ENCODE peak calls at places on chromosome 11, in six cellular contexts. P, Z, D, O, U and H are unnamed samples.
A peak's percentile ranks its signal among the peaks of the same experiment; 100 is the strongest.

GRCh38 chr11:129006161-129006560 is 63.5 kb upstream of the TP53AIP1 start:
- DNase-seq in O (no peak), P (no peak), U (no peak), D (no peak), Z (no peak), H (no peak)

GRCh38 chr11:126720539-126721235 is 279.9 kb downstream of the KIRREL3 start:
- DNase-seq in O (no peak), Z (no peak), D (no peak), U (no peak), P (no peak), H (no peak)

GRCh38 chr11:78099671-78100070 is 20.0 kb upstream of the NDUFC2 start:
- DNase-seq in Z (no peak), O (no peak), P (no peak), D (no peak), U (no peak), H (no peak)

GRCh38 chr11:34970480-34970879 is 54.1 kb downstream of the PDHX start:
- DNase-seq in Z (no peak), D (no peak), O (no peak), U (no peak), P (no peak), H (no peak)

GRCh38 chr11:86553322-86553721 is 119.1 kb downstream of the ME3 start:
- DNase-seq in Z (no peak), U (no peak), D (no peak), O (no peak), P (no peak), H (no peak)

GRCh38 chr11:72736452-72737069 is 15.6 kb downstream of the ARAP1 start:
- DNase-seq in Z (no peak), P (no peak), D (peak; percentile 51), O (peak; percentile 74), U (peak; percentile 43), H (peak; percentile 75)

GRCh38 chr11:114317738-114318137 is 21.5 kb downstream of the NNMT start:
- DNase-seq in O (peak; percentile 43), Z (no peak), P (peak; percentile 31), U (no peak), D (peak; percentile 54), H (no peak)

GRCh38 chr11:46002146-46002545 is 79.7 kb downstream of the LARGE2 start:
- DNase-seq in O (no peak), D (no peak), P (no peak), Z (no peak), U (no peak), H (no peak)

GRCh38 chr11:22599458-22599857 is 26.2 kb downstream of the FANCF start:
- DNase-seq in U (no peak), O (no peak), Z (no peak), P (no peak), D (no peak), H (no peak)